ENCODE peak calls at places on chromosomes 1 and 21, in seven cellular contexts. S is SJSA1, D is heart left ventricle, U is hepatocyte, Q is GM23248, J is cardiac muscle cell, L is epithelial cell of prostate. Y is an unnamed sample.

GRCh38 chr1:157653494-157653873 is 47.1 kb downstream of the FCRL3 start:
- DNase-seq in U (no peak), S (no peak), L (no peak), D (no peak), Q (no peak), J (no peak), Y (no peak)

GRCh38 chr1:165532053-165532452 is 11.7 kb upstream of the LRRC52 start:
- DNase-seq in Q (no peak), L (no peak), J (no peak), U (no peak), D (no peak), S (no peak), Y (no peak)

GRCh38 chr1:20358761-20359263 is 68.1 kb downstream of the VWA5B1 start:
- DNase-seq in S (peak), U (peak), L (no peak), D (peak), Q (peak), J (peak), Y (no peak)

GRCh38 chr1:226660410-226661182 is 78.5 kb downstream of the ITPKB start:
- DNase-seq in Q (no peak), J (peak), L (no peak), D (peak), U (no peak), S (no peak), Y (no peak)

GRCh38 chr1:153750026-153750995 is 22.5 kb downstream of the INTS3 start:
- DNase-seq in J (peak), D (no peak), Q (peak), U (no peak), S (no peak), L (no peak), Y (no peak)

GRCh38 chr1:244313346-244313745 is 138.4 kb downstream of the ADSS2 start:
- DNase-seq in S (no peak), L (no peak), Q (peak), U (no peak), J (no peak), D (no peak), Y (no peak)

GRCh38 chr1:16724718-16725438 is 15.4 kb upstream of the RNU1-4 start:
- DNase-seq in D (peak), J (no peak), S (no peak), U (peak), L (no peak), Q (no peak), Y (no peak)

GRCh38 chr1:67586596-67586995 is 98.4 kb upstream of the GADD45A start:
- DNase-seq in S (no peak), U (no peak), J (peak), Q (peak), D (no peak), L (no peak), Y (peak)

GRCh38 chr21:45078877-45079281 is 4.5 kb downstream of the ADARB1 start:
- DNase-seq in U (no peak), D (no peak), Q (peak), L (no peak), J (peak), S (no peak), Y (peak)

GRCh38 chr1:202264300-202265075 is 70.9 kb downstream of the LGR6 start:
- DNase-seq in D (no peak), L (no peak), J (peak), U (no peak), Q (peak), S (no peak), Y (no peak)

GRCh38 chr1:229664133-229664689 is 38.2 kb downstream of the URB2 start:
- DNase-seq in U (peak), L (peak), J (peak), Q (peak), S (peak), D (no peak), Y (peak)

GRCh38 chr21:46122241-46122671 is 24.3 kb downstream of the COL6A2 start:
- DNase-seq in D (peak), L (no peak), J (peak), Q (peak), U (no peak), S (no peak), Y (peak)

GRCh38 chr1:91793189-91793588 is 92.8 kb downstream of the TGFBR3 start:
- DNase-seq in Q (no peak), U (no peak), L (no peak), S (no peak), J (no peak), D (no peak), Y (no peak)

GRCh38 chr1:91790296-91790851 is 95.6 kb downstream of the TGFBR3 start:
- DNase-seq in U (no peak), Q (no peak), L (no peak), S (no peak), J (no peak), D (no peak), Y (no peak)

GRCh38 chr1:91791103-91791502 is 94.8 kb downstream of the TGFBR3 start:
- DNase-seq in J (no peak), L (no peak), D (no peak), S (no peak), U (peak), Q (no peak), Y (no peak)

GRCh38 chr1:91792393-91793032 is 93.4 kb downstream of the TGFBR3 start:
- DNase-seq in J (no peak), Q (no peak), S (no peak), D (no peak), U (no peak), L (no peak), Y (no peak)

DNA sequence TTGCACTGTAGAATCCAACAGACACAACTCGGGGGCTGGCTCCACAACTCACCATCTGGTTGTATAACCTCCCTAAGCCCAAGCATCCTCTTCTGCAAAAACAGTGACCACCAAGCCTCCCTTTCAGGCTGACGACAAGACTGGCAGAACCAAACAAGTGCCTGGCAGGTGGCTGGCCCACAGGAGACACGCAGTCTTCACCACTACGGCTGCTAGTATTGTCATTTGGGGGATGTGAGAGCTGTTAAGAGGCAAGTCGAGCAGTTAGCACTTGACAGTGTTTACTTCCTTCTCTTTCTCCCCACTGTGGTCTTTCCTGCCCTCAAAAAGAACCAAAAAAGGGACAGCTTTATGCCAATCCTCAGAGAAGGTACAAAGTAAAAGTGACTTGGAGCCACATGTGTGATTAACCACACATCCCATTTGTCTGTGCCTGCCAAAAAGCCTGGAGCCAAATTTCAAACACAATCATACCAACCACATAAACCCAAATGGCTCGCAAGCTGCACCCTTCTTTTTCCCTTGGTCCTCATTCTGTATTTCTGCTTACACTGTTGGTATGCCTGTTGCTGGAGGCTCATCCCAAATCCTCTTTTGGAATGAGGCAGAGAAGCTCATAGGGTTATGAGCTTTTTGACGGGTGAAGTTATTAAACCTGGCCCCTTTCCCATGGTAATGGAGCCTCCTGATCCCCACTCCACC is 94.1 kb downstream of the TGFBR3 start:
- DNase-seq in S (no peak), U (no peak), J (no peak), Q (peak), D (no peak), L (no peak), Y (no peak)
- H3K27ac ChIP-seq in S (no peak), U (no peak), J (no peak), Q (no peak), D (peak), L (no peak), Y (no peak)

GRCh38 chr1:198253668-198254067 is 96.9 kb downstream of the NEK7 start:
- DNase-seq in D (no peak), U (no peak), L (peak), S (no peak), J (peak), Q (peak), Y (peak)

GRCh38 chr1:198254521-198254920 is 97.7 kb downstream of the NEK7 start:
- DNase-seq in L (no peak), S (no peak), D (no peak), U (no peak), Q (peak), J (peak), Y (no peak)

GRCh38 chr1:198254948-198255347 is 98.2 kb downstream of the NEK7 start:
- DNase-seq in J (no peak), S (no peak), Q (no peak), D (no peak), U (no peak), L (no peak), Y (no peak)

GRCh38 chr1:198253259-198253658 is 96.5 kb downstream of the NEK7 start:
- DNase-seq in S (no peak), U (no peak), Q (no peak), D (no peak), L (no peak), J (no peak), Y (no peak)

GRCh38 chr1:198255783-198256182 is 99.0 kb downstream of the NEK7 start:
- DNase-seq in L (no peak), D (no peak), J (no peak), Q (no peak), U (no peak), S (no peak), Y (no peak)
- H3K27ac ChIP-seq in L (no peak), D (no peak), J (peak), Q (no peak), U (no peak), S (no peak), Y (no peak)

DNA sequence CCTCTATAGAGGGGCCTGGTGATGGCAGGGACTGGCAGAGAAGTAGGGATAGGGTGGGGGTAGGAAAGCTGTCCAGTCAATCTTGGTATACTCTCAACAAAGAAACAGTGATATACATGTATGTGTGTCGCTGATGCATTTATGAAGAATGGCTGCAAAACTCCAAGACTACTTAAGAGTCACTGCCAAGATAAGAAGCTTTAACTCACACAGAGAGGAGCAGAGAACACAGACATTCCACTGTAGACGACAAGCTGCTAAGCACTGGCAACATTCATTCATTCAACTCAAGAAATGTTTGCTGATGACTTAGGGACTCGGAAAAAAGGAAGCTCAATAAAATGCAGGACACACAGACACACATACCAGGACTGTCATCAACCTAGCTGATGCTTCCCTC is 5.5 kb downstream of the CTNNBIP1 start:
- DNase-seq in L (no peak), Q (peak), J (no peak), S (no peak), D (no peak), U (no peak), Y (peak)
- H3K27ac ChIP-seq in L (no peak), Q (no peak), J (peak), S (no peak), D (no peak), U (no peak), Y (peak)

DNA sequence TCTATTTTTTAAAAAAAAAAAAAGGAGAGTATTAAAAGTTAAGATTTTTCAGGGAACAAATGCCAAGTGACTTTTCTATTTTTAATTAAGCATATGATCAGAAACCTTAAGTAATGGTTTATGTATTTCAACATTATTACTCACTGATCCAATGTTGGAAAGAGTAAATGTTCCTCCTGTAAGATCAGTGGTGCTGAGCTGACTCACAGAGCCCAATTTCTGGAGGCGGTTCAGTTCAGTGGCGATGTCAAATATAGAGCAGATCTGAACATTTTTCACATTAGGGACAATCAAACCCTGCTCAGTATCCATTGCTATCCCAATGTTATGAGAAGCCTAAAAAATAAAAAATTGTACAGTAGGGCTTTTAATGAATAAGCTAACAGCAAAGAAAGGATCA is 28.2 kb upstream of the LRRC39 start:
- DNase-seq in D (no peak), S (no peak), Q (no peak), J (no peak), L (no peak), U (no peak), Y (no peak)
- H3K27ac ChIP-seq in D (no peak), S (no peak), Q (no peak), J (no peak), L (no peak), U (no peak), Y (no peak)

GRCh38 chr1:94592566-94592920 is 51.0 kb upstream of the F3 start:
- DNase-seq in Q (no peak), J (no peak), S (no peak), L (no peak), D (no peak), U (no peak), Y (no peak)
- H3K27ac ChIP-seq in Q (no peak), J (no peak), S (no peak), L (no peak), D (no peak), U (no peak), Y (no peak)